ENCODE peak calls at places on chromosomes 11 and 22, in six cellular contexts. One of them, this sample, is unnamed.

GRCh38 chr11:22169833-22170232 is 23.1 kb upstream of the ANO5 start:
- DNase-seq in tibial artery: no peak
- DNase-seq in SJSA1: no peak
- DNase-seq in CD14-positive monocyte: no peak
- DNase-seq in A549: no peak
- DNase-seq in HS-5: no peak
- DNase-seq in this sample: no peak

GRCh38 chr11:76623884-76624419 is 46.6 kb downstream of the LRRC32 start:
- DNase-seq in tibial artery: no peak
- DNase-seq in SJSA1: no peak
- DNase-seq in CD14-positive monocyte: no peak
- DNase-seq in A549: no peak
- DNase-seq in HS-5: no peak
- DNase-seq in this sample: no peak

GRCh38 chr22:31883989-31884388 is 60.3 kb upstream of the YWHAH start:
- DNase-seq in tibial artery: no peak
- DNase-seq in SJSA1: no peak
- DNase-seq in CD14-positive monocyte: no peak
- DNase-seq in A549: no peak
- DNase-seq in HS-5: no peak
- DNase-seq in this sample: no peak

GRCh38 chr22:40679249-40679963 is at the start of gene MCHR1:
- DNase-seq in tibial artery: no peak
- DNase-seq in SJSA1: no peak
- DNase-seq in CD14-positive monocyte: no peak
- DNase-seq in A549: no peak
- DNase-seq in HS-5: no peak
- DNase-seq in this sample: no peak

GRCh38 chr11:67120881-67121710 is 2.0 kb downstream of the KDM2A start:
- DNase-seq in tibial artery: peak
- DNase-seq in SJSA1: peak
- DNase-seq in CD14-positive monocyte: peak
- DNase-seq in A549: no peak
- DNase-seq in HS-5: peak
- DNase-seq in this sample: no peak

GRCh38 chr22:45996241-45997076 is 19.5 kb upstream of the WNT7B start:
- DNase-seq in tibial artery: peak
- DNase-seq in SJSA1: peak
- DNase-seq in CD14-positive monocyte: peak
- DNase-seq in A549: no peak
- DNase-seq in HS-5: no peak
- DNase-seq in this sample: peak

GRCh38 chr11:29263971-29264682 is 752.7 kb downstream of the KCNA4 start:
- DNase-seq in tibial artery: no peak
- DNase-seq in SJSA1: no peak
- DNase-seq in CD14-positive monocyte: no peak
- DNase-seq in A549: no peak
- DNase-seq in HS-5: no peak
- DNase-seq in this sample: no peak

GRCh38 chr11:47571895-47572294 is 6.5 kb downstream of the PTPMT1 start:
- DNase-seq in tibial artery: no peak
- DNase-seq in SJSA1: no peak
- DNase-seq in CD14-positive monocyte: no peak
- DNase-seq in A549: no peak
- DNase-seq in HS-5: no peak
- DNase-seq in this sample: no peak

GRCh38 chr22:45763236-45763624 is 91.6 kb downstream of the ATXN10 start:
- DNase-seq in tibial artery: no peak
- DNase-seq in SJSA1: no peak
- DNase-seq in CD14-positive monocyte: no peak
- DNase-seq in A549: no peak
- DNase-seq in HS-5: no peak
- DNase-seq in this sample: no peak

GRCh38 chr11:126340960-126341709 is 14.4 kb upstream of the ST3GAL4 start:
- DNase-seq in tibial artery: no peak
- DNase-seq in SJSA1: no peak
- DNase-seq in CD14-positive monocyte: peak
- DNase-seq in A549: no peak
- DNase-seq in HS-5: no peak
- DNase-seq in this sample: no peak

GRCh38 chr11:2655320-2655719 is 44.5 kb downstream of the KCNQ1OT1 start:
- DNase-seq in tibial artery: no peak
- DNase-seq in SJSA1: no peak
- DNase-seq in CD14-positive monocyte: no peak
- DNase-seq in A549: no peak
- DNase-seq in HS-5: no peak
- DNase-seq in this sample: no peak

GRCh38 chr11:12429155-12429554 is 51.8 kb downstream of the PARVA start:
- DNase-seq in tibial artery: no peak
- DNase-seq in SJSA1: no peak
- DNase-seq in CD14-positive monocyte: no peak
- DNase-seq in A549: no peak
- DNase-seq in HS-5: no peak
- DNase-seq in this sample: no peak

GRCh38 chr11:12175694-12176241 is 65.4 kb downstream of the MICAL2 start:
- DNase-seq in tibial artery: no peak
- DNase-seq in SJSA1: peak
- DNase-seq in CD14-positive monocyte: no peak
- DNase-seq in A549: peak
- DNase-seq in HS-5: peak
- DNase-seq in this sample: no peak

GRCh38 chr11:20110908-20111669 is 49.2 kb downstream of the DBX1 start:
- DNase-seq in tibial artery: no peak
- DNase-seq in SJSA1: peak
- DNase-seq in CD14-positive monocyte: no peak
- DNase-seq in A549: peak
- DNase-seq in HS-5: no peak
- DNase-seq in this sample: no peak

GRCh38 chr11:111344032-111344431 is 35.0 kb downstream of the POU2AF1 start:
- DNase-seq in tibial artery: peak
- DNase-seq in SJSA1: no peak
- DNase-seq in CD14-positive monocyte: no peak
- DNase-seq in A549: no peak
- DNase-seq in HS-5: no peak
- DNase-seq in this sample: no peak

GRCh38 chr22:17194213-17194612 is 25.0 kb downstream of the ADA2 start:
- DNase-seq in tibial artery: no peak
- DNase-seq in SJSA1: no peak
- DNase-seq in CD14-positive monocyte: no peak
- DNase-seq in A549: no peak
- DNase-seq in HS-5: no peak
- DNase-seq in this sample: no peak

GRCh38 chr11:67648796-67649613 is 1.5 kb downstream of the ACY3 start:
- DNase-seq in tibial artery: no peak
- DNase-seq in SJSA1: no peak
- DNase-seq in CD14-positive monocyte: peak
- DNase-seq in A549: no peak
- DNase-seq in HS-5: no peak
- DNase-seq in this sample: no peak

GRCh38 chr11:122655527-122656072 is at the start of gene UBASH3B:
- DNase-seq in tibial artery: peak
- DNase-seq in SJSA1: peak
- DNase-seq in CD14-positive monocyte: peak
- DNase-seq in A549: peak
- DNase-seq in HS-5: no peak
- DNase-seq in this sample: peak

GRCh38 chr11:72236083-72236697 is 7.8 kb downstream of the PHOX2A start:
- DNase-seq in tibial artery: no peak
- DNase-seq in SJSA1: no peak
- DNase-seq in CD14-positive monocyte: no peak
- DNase-seq in A549: no peak
- DNase-seq in HS-5: no peak
- DNase-seq in this sample: no peak

GRCh38 chr11:83764643-83765042 is 478.5 kb upstream of the CCDC90B start:
- DNase-seq in tibial artery: no peak
- DNase-seq in SJSA1: no peak
- DNase-seq in CD14-positive monocyte: no peak
- DNase-seq in A549: no peak
- DNase-seq in HS-5: no peak
- DNase-seq in this sample: no peak

GRCh38 chr11:122681070-122681469 is 25.5 kb downstream of the UBASH3B start:
- DNase-seq in tibial artery: no peak
- DNase-seq in SJSA1: no peak
- DNase-seq in CD14-positive monocyte: no peak
- DNase-seq in A549: no peak
- DNase-seq in HS-5: no peak
- DNase-seq in this sample: no peak

GRCh38 chr22:22574361-22574760 is 15.3 kb upstream of the PRAME start:
- DNase-seq in tibial artery: no peak
- DNase-seq in SJSA1: no peak
- DNase-seq in CD14-positive monocyte: no peak
- DNase-seq in A549: no peak
- DNase-seq in HS-5: no peak
- DNase-seq in this sample: no peak

GRCh38 chr22:19632671-19633148 is 81.6 kb upstream of the SEPTIN5 start:
- DNase-seq in tibial artery: peak
- DNase-seq in SJSA1: no peak
- DNase-seq in CD14-positive monocyte: no peak
- DNase-seq in A549: no peak
- DNase-seq in HS-5: no peak
- DNase-seq in this sample: no peak